ENCODE peak calls at places on chromosomes 6 and 20, in nine cellular contexts. Z is Karpas-422, C is GM23248, O is pancreas, F is transverse colon, B is aorta, K is HCT116, L is colonic mucosa, Y is left ventricle myocardium inferior. H is an unnamed sample.

GRCh38 chr6:139253656-139254055 is 38.1 kb downstream of the TXLNB start:
- DNase-seq in Z (no peak), C (peak; percentile 5), O (no peak), F (no peak), B (no peak), K (no peak), L (no peak), Y (no peak), H (no peak)

GRCh38 chr6:1665214-1665613 is 55.5 kb downstream of the FOXC1 start:
- DNase-seq in Z (peak; percentile 76), C (no peak), O (no peak), F (no peak), B (no peak), K (no peak), L (no peak), Y (no peak), H (no peak)

GRCh38 chr6:100300221-100300736 is 164.4 kb downstream of the SIM1 start:
- DNase-seq in Z (no peak), C (peak; percentile 96), O (no peak), F (no peak), B (no peak), K (peak; percentile 96), L (no peak), Y (no peak), H (peak; percentile 62)

GRCh38 chr20:50186987-50187402 is 3.6 kb upstream of the CEBPB start:
- DNase-seq in Z (no peak), C (no peak), O (no peak), F (no peak), B (no peak), K (no peak), L (no peak), Y (no peak), H (no peak)

GRCh38 chr6:14272111-14273085 is 154.8 kb downstream of the CD83 start:
- DNase-seq in Z (no peak), C (peak; percentile 52), O (no peak), F (no peak), B (no peak), K (no peak), L (no peak), Y (no peak), H (no peak)

GRCh38 chr6:43115365-43115764 is 39.3 kb downstream of the PTK7 start:
- DNase-seq in Z (no peak), C (peak; percentile 35), O (no peak), F (no peak), B (peak; percentile 23), K (no peak), L (no peak), Y (no peak), H (no peak)

GRCh38 chr6:90537027-90537426 is 49.8 kb downstream of the MAP3K7 start:
- DNase-seq in Z (no peak), C (peak; percentile 73), O (no peak), F (no peak), B (no peak), K (no peak), L (no peak), Y (no peak), H (no peak)

GRCh38 chr20:25341716-25342680 is 48.6 kb downstream of the ABHD12 start:
- DNase-seq in Z (no peak), C (peak; percentile 28), O (peak; percentile 6), F (no peak), B (no peak), K (no peak), L (no peak), Y (no peak), H (no peak)

GRCh38 chr20:1164871-1165270 is 19.9 kb downstream of the TMEM74B start:
- DNase-seq in Z (no peak), C (no peak), O (no peak), F (no peak), B (no peak), K (no peak), L (no peak), Y (no peak), H (no peak)

GRCh38 chr20:1160991-1161390 is 23.8 kb downstream of the TMEM74B start:
- DNase-seq in Z (no peak), C (no peak), O (no peak), F (no peak), B (no peak), K (no peak), L (no peak), Y (no peak), H (no peak)

GRCh38 chr20:1163653-1164052 is 21.1 kb downstream of the TMEM74B start:
- DNase-seq in Z (no peak), C (no peak), O (no peak), F (no peak), B (no peak), K (no peak), L (no peak), Y (no peak), H (no peak)

GRCh38 chr20:1165521-1165920 is 19.3 kb downstream of the TMEM74B start:
- DNase-seq in Z (no peak), C (no peak), O (no peak), F (no peak), B (no peak), K (no peak), L (no peak), Y (no peak), H (no peak)

DNA sequence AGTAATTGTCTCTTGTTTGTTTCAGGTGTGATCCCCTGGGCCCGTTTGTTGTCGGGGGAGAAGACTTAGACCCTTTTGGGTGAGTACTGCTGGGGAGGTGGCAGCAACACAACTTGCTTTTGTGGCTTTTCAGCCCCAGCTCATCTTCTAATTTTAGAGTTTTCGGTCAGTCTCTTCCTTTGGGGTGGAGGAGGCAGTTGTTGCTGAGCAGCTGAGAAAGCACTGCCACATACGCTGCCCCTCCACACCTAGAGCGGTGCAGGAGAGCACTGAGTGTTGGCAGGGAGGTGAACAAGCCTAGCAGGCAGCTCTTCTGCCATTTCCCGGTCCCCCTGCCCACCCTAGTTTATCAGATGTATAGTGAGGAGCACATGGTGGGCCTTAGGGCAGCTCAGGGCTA is 21.7 kb downstream of the TMEM74B start:
- DNase-seq in Z (no peak), C (no peak), O (no peak), F (no peak), B (no peak), K (no peak), L (no peak), Y (no peak), H (no peak)
- H3K36me3 ChIP-seq in Z (peaks cover 7% of the 10 kb centered on the region), C (peaks cover 32% of the 10 kb centered on the region), O (peaks cover 44% of the 10 kb centered on the region), F (no peaks in the 10 kb centered on the region), B (peaks cover 3% of the 10 kb centered on the region), K (peaks cover 43% of the 10 kb centered on the region), L (peaks cover 14% of the 10 kb centered on the region), Y (peaks cover 77% of the 10 kb centered on the region), H (no peaks in the 10 kb centered on the region)

DNA sequence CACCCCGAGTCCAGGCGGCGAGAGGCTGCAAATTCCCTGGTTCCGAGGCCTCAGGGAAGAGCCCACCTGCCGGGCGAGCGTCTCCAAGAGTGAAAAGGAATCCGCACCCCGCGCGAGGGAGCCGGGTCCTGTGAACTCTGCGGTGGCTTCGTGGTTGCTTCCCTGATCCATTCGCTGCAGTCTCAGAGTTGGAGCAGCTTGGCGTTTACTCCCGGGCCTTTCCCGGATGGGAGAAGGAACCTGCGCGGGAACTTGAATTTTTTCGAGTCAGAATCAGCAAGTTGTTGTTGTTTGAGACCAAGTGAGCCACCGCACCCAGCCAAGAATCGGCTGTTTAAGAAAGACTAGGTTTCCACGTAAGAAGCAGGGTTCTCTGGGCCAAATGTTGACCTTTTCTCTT is 12.8 kb downstream of the PRSS16 start:
- DNase-seq in Z (no peak), C (peak; percentile 11), O (no peak), F (no peak), B (no peak), K (no peak), L (no peak), Y (no peak), H (peak; percentile 19)
- H3K4me3 ChIP-seq in Z (no peak overlapping the region), C (peak overlapping the region; percentile 10), O (no peak overlapping the region), F (no peak overlapping the region), B (no peak overlapping the region), K (no peak overlapping the region), L (no peak overlapping the region), Y (no peak overlapping the region), H (peak overlapping the region; percentile 32)

GRCh38 chr20:35049776-35050352 is 42.7 kb downstream of the TRPC4AP start:
- DNase-seq in Z (no peak), C (no peak), O (no peak), F (no peak), B (no peak), K (no peak), L (no peak), Y (no peak), H (no peak)
- H3K36me3 ChIP-seq in Z (peaks cover 37% of the 10 kb centered on the region), C (peaks cover 62% of the 10 kb centered on the region), O (peaks cover 5% of the 10 kb centered on the region), F (no peaks in the 10 kb centered on the region), B (peaks cover 4% of the 10 kb centered on the region), K (peaks cover 16% of the 10 kb centered on the region), L (peaks cover 5% of the 10 kb centered on the region), Y (peaks cover 46% of the 10 kb centered on the region), H (peaks cover 62% of the 10 kb centered on the region)

GRCh38 chr20:51571470-51571794 is 28.9 kb upstream of the NFATC2 start:
- DNase-seq in Z (no peak), C (no peak), O (no peak), F (no peak), B (no peak), K (no peak), L (no peak), Y (no peak), H (no peak)

GRCh38 chr20:51566594-51566993 is 24.1 kb upstream of the NFATC2 start:
- DNase-seq in Z (no peak), C (no peak), O (no peak), F (no peak), B (no peak), K (no peak), L (no peak), Y (no peak), H (no peak)

GRCh38 chr20:51570755-51571469 is 28.4 kb upstream of the NFATC2 start:
- DNase-seq in Z (no peak), C (peak; percentile 61), O (no peak), F (peak; percentile 15), B (peak; percentile 83), K (no peak), L (no peak), Y (peak; percentile 60), H (no peak)

GRCh38 chr20:51567622-51568021 is 25.1 kb upstream of the NFATC2 start:
- DNase-seq in Z (no peak), C (no peak), O (no peak), F (no peak), B (no peak), K (no peak), L (no peak), Y (no peak), H (no peak)

DNA sequence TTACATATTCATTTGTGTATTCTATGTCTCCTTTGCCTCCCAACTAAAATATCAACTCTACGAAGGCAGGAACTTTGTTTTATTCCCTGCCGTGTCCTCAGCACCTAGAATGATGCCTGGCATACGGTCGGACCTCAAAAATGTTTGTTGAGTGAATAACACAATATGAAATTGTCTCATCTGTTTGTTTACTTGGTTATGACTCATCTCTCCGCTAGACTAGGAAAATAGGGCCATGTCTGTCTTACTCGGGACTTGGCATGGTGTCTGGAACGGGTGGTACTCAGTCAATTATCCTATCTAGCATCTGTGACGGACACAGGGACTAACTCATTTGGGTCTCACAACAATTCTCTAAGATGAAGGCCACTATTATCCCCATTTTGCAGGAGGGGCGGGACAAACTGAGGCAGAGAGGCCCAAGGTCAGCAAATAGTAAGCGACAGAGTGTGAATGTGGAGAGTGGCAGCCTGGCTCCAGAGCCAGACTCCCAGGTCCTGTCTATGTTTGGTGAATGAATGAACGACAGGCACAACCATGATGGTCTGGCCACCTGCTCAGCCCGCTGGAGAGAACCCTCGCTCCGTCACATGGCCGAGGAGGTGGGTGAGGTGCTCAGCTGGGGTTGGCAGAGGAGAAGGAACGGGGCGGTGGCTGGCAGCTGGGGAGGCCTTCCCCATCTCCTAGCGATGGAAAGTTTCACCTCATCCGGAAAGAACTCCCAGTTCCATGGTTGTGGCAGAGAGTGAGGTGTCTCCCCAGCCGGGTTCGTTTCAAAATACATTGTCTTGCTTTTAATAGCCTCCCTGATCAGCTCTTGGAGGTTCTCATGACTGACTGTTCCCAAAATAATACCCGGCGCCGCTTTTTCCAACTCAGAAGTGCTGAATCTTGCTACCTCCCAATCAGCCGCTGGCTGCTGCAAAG is 27.6 kb upstream of the NFATC2 start:
- DNase-seq in Z (no peak), C (peak; percentile 61), O (no peak), F (no peak), B (peak; percentile 82), K (no peak), L (no peak), Y (peak; percentile 48), H (peak; percentile 40)
- H3K4me3 ChIP-seq in Z (no peak overlapping the region), C (peak overlapping the region; percentile 44), O (no peak overlapping the region), F (no peak overlapping the region), B (no peak overlapping the region), K (no peak overlapping the region), L (no peak overlapping the region), Y (peak overlapping the region; percentile 50), H (no peak overlapping the region)

H was measured in MG63.